ENCODE peak calls at places on chromosomes 5 and 9, in eight cellular contexts. T, Z, F, J, I, B, A and Y are unnamed samples.
A peak's percentile ranks its signal among the peaks of the same experiment; 100 is the strongest.

GRCh38 chr5:150164640-150165039 is 1.9 kb upstream of the CDX1 start:
- DNase-seq in Z (no peak), F (peak; percentile 69), B (no peak), J (no peak), A (no peak), T (no peak), I (no peak), Y (no peak)

GRCh38 chr5:35593338-35593737 is 24.3 kb upstream of the SPEF2 start:
- DNase-seq in Z (no peak), A (no peak), J (no peak), T (no peak), B (no peak), F (no peak), I (no peak), Y (no peak)

GRCh38 chr9:37497320-37497719 is 11.6 kb downstream of the POLR1E start:
- DNase-seq in B (no peak), F (no peak), T (no peak), I (no peak), Z (no peak), A (no peak), J (no peak), Y (no peak)

GRCh38 chr5:151022511-151023018 is 2.2 kb downstream of the GPX3 start:
- DNase-seq in Z (no peak), J (no peak), B (no peak), I (no peak), T (no peak), A (no peak), F (no peak), Y (no peak)

GRCh38 chr5:40483316-40483715 is 196.4 kb upstream of the PTGER4 start:
- DNase-seq in T (no peak), I (no peak), F (no peak), A (no peak), Z (no peak), J (peak; percentile 38), B (no peak), Y (no peak)

GRCh38 chr5:58076473-58077257 is 383.2 kb downstream of the PLK2 start:
- DNase-seq in F (no peak), I (no peak), B (no peak), A (no peak), J (no peak), T (no peak), Z (no peak), Y (no peak)

GRCh38 chr9:89874351-89875321 is 269.8 kb downstream of the GADD45G start:
- DNase-seq in B (no peak), I (no peak), T (no peak), F (no peak), A (peak; percentile 70), Z (no peak), J (peak; percentile 49), Y (no peak)

GRCh38 chr9:108049026-108049591 is 559.5 kb upstream of the KLF4 start:
- DNase-seq in F (no peak), Z (no peak), B (no peak), A (no peak), T (no peak), I (no peak), J (peak; percentile 97), Y (no peak)

GRCh38 chr5:10323588-10324488 is 16.1 kb upstream of the CMBL start:
- DNase-seq in A (no peak), I (no peak), B (no peak), Z (no peak), T (no peak), J (no peak), F (no peak), Y (no peak)

GRCh38 chr5:97839338-97840081 is 656.5 kb upstream of the RIOK2 start:
- DNase-seq in F (no peak), I (no peak), J (peak; percentile 74), A (no peak), T (no peak), Z (no peak), B (no peak), Y (no peak)

GRCh38 chr9:134661791-134662142 is 20.2 kb downstream of the COL5A1 start:
- DNase-seq in A (no peak), J (no peak), Z (no peak), T (no peak), B (peak; percentile 55), I (no peak), F (no peak), Y (no peak)

GRCh38 chr9:87076825-87077224 is 129.5 kb upstream of the GAS1 start:
- DNase-seq in I (no peak), T (no peak), J (no peak), B (no peak), F (no peak), A (no peak), Z (no peak), Y (no peak)

GRCh38 chr9:32986971-32987370 is 14.5 kb downstream of the APTX start:
- DNase-seq in I (no peak), B (no peak), J (no peak), F (no peak), Z (no peak), T (no peak), A (no peak), Y (no peak)

GRCh38 chr5:81768960-81769452 is 18.1 kb upstream of the SSBP2 start:
- DNase-seq in A (no peak), B (peak; percentile 26), F (no peak), T (no peak), J (peak; percentile 84), I (no peak), Z (no peak), Y (no peak)

GRCh38 chr9:17330097-17330496 is 195.3 kb downstream of the CNTLN start:
- DNase-seq in F (no peak), I (no peak), A (no peak), J (peak; percentile 23), Z (no peak), B (no peak), T (no peak), Y (no peak)

GRCh38 chr5:1009359-1010180 is 968 bp downstream of the NKD2 start:
- DNase-seq in I (no peak), T (no peak), Z (no peak), A (peak; percentile 49), J (no peak), F (no peak), B (no peak), Y (no peak)

GRCh38 chr5:139642213-139642612 is 5.9 kb upstream of the CXXC5 start:
- DNase-seq in A (peak; percentile 42), F (no peak), I (no peak), J (no peak), T (no peak), B (no peak), Z (no peak), Y (no peak)

GRCh38 chr5:166624573-166624972 is 1666.9 kb upstream of the WWC1 start:
- DNase-seq in F (no peak), A (no peak), J (no peak), I (no peak), Z (no peak), B (no peak), T (no peak), Y (no peak)

GRCh38 chr9:35237303-35237702 is 75.5 kb downstream of the UNC13B start:
- DNase-seq in F (no peak), T (no peak), J (no peak), I (no peak), Z (no peak), A (no peak), B (no peak), Y (no peak)

GRCh38 chr5:72166070-72166979 is 59.0 kb downstream of the MAP1B start:
- DNase-seq in A (no peak), J (peak; percentile 79), B (peak; percentile 11), T (no peak), F (peak; percentile 78), Z (no peak), I (no peak), Y (no peak)

GRCh38 chr9:117145081-117145480 is 269.8 kb downstream of the ASTN2 start:
- DNase-seq in F (no peak), T (no peak), A (no peak), Z (no peak), I (no peak), B (no peak), J (no peak), Y (no peak)